ENCODE peak calls at places on chromosomes 3 and 15, in ten cellular contexts. N is activated CD8-positive, alpha-beta memory T cell treated with anti-CD3 and anti-CD28 coated beads for 48 hours; E is left ventricle myocardium superior; C is NCI-H1092 treated with DMSO at 0.1 percent for 48 hours; Q is neural crest cell; Y is cardiac fibroblast; M is upper lobe of right lung; W is natural killer cell treated with Interleukin-12 subunit alpha and Interleukin-12 subunit beta and Interleukin-15 and Interleukin-18, amount 100 ng/mL, for 72 hours; O is hippocampal formation; F is HT1080. S is an unnamed sample.

GRCh38 chr3:172068977-172069376 is 29.6 kb downstream of the FNDC3B start:
- DNase-seq in F (no peak), O (no peak), Q (no peak), W (no peak), C (no peak), Y (no peak), M (no peak), E (no peak), N (no peak), S (no peak)

GRCh38 chr3:151743860-151744259 is 10.1 kb downstream of the AADACL2 start:
- DNase-seq in Q (no peak), C (no peak), N (no peak), F (no peak), E (no peak), W (no peak), Y (no peak), M (no peak), O (no peak), S (no peak)

GRCh38 chr3:125143982-125144652 is 68.4 kb downstream of the SLC12A8 start:
- DNase-seq in Y (no peak), E (peak; percentile 58), W (no peak), M (no peak), Q (no peak), N (no peak), O (no peak), C (no peak), F (no peak), S (no peak)

GRCh38 chr3:99066863-99067262 is 165.4 kb upstream of the DCBLD2 start:
- DNase-seq in Q (no peak), O (no peak), Y (no peak), W (no peak), F (no peak), M (no peak), C (no peak), E (no peak), N (no peak), S (no peak)

GRCh38 chr15:58472821-58473581 is 41.2 kb downstream of the LIPC start:
- DNase-seq in Q (no peak), Y (peak; percentile 56), E (no peak), O (no peak), F (peak; percentile 33), C (no peak), M (no peak), W (peak; percentile 71), N (no peak), S (no peak)

GRCh38 chr3:70736009-70736408 is 423.6 kb upstream of the MDFIC2 start:
- DNase-seq in W (no peak), Q (no peak), E (no peak), Y (peak; percentile 69), N (no peak), O (no peak), C (no peak), M (no peak), F (peak; percentile 1), S (no peak)

GRCh38 chr3:134236505-134236904 is 14.2 kb downstream of the RYK start:
- DNase-seq in Y (no peak), O (no peak), N (no peak), C (no peak), Q (no peak), E (no peak), W (no peak), F (no peak), M (no peak), S (no peak)

GRCh38 chr15:80684697-80685096 is 10.4 kb upstream of the ABHD17C start:
- DNase-seq in N (no peak), W (no peak), C (no peak), M (no peak), E (no peak), F (no peak), Y (no peak), Q (no peak), O (no peak), S (no peak)

GRCh38 chr15:87578776-87579175 is 677.8 kb downstream of the NTRK3 start:
- DNase-seq in W (no peak), F (no peak), Q (no peak), C (no peak), N (no peak), O (no peak), M (no peak), Y (no peak), E (no peak), S (no peak)

GRCh38 chr3:125367403-125368230 is 7.5 kb downstream of the ZNF148 start:
- DNase-seq in N (no peak), Q (no peak), F (no peak), W (no peak), Y (peak; percentile 55), M (no peak), O (no peak), C (no peak), E (no peak), S (no peak)

GRCh38 chr15:97525809-97526208 is 434.7 kb upstream of the ARRDC4 start:
- DNase-seq in Q (no peak), W (no peak), Y (no peak), C (no peak), M (no peak), N (no peak), O (no peak), F (no peak), E (no peak), S (no peak)

GRCh38 chr3:150528359-150528797 is 17.9 kb downstream of the SERP1 start:
- DNase-seq in Q (no peak), Y (peak; percentile 70), M (no peak), N (no peak), F (no peak), W (no peak), O (no peak), E (no peak), C (no peak), S (no peak)

GRCh38 chr15:47803767-47804166 is 86.5 kb downstream of the SEMA6D start:
- DNase-seq in Q (no peak), M (no peak), F (no peak), E (no peak), Y (peak; percentile 22), O (no peak), N (no peak), W (no peak), C (no peak), S (no peak)

GRCh38 chr3:197168606-197169005 is 129.8 kb downstream of the DLG1 start:
- DNase-seq in F (peak; percentile 14), O (no peak), N (no peak), M (no peak), C (no peak), Q (no peak), E (no peak), W (no peak), Y (peak; percentile 66), S (no peak)